ENCODE peak calls at places on chromosomes 1 and 21, in four cellular contexts. C is HepG2, O is K562, V is GM12878. J is an unnamed sample.

GRCh38 chr1:184836081-184836480 is 81.4 kb upstream of the EDEM3 start:
- DNase-seq in C (no peak), O (no peak), V (no peak), J (no peak)

GRCh38 chr1:165533254-165533653 is 10.5 kb upstream of the LRRC52 start:
- DNase-seq in C (no peak), O (no peak), V (no peak), J (no peak)

GRCh38 chr1:59316497-59317128 is 19.7 kb downstream of the FGGY start:
- DNase-seq in C (no peak), O (no peak), V (peak; percentile 39), J (no peak)

GRCh38 chr1:170247751-170248521 is 102.2 kb downstream of the NTMT2 start:
- DNase-seq in C (no peak), O (no peak), V (peak; percentile 31), J (no peak)

GRCh38 chr21:32135401-32136363 is 143.2 kb downstream of the MIS18A start:
- DNase-seq in C (no peak), O (no peak), V (peak; percentile 61), J (no peak)

GRCh38 chr1:228097333-228098081 is 5.6 kb downstream of the C1orf35 start:
- DNase-seq in C (no peak), O (no peak), V (no peak), J (peak; percentile 1)

GRCh38 chr1:152035406-152036315 is 1.1 kb downstream of the S100A11 start:
- DNase-seq in C (no peak), O (peak; percentile 33), V (no peak), J (peak; percentile 42)

GRCh38 chr1:63817152-63817667 is 43.4 kb downstream of the ROR1 start:
- DNase-seq in C (no peak), O (no peak), V (no peak), J (no peak)

GRCh38 chr1:168106274-168106673 is 30.5 kb downstream of the GPR161 start:
- DNase-seq in C (peak; percentile 74), O (no peak), V (no peak), J (no peak)

GRCh38 chr1:39955547-39956539 is 898 bp downstream of the MFSD2A start:
- DNase-seq in C (no peak), O (no peak), V (peak; percentile 33), J (peak; percentile 45)

GRCh38 chr1:89863165-89863835 is 42.5 kb downstream of the LRRC8D start:
- DNase-seq in C (no peak), O (no peak), V (no peak), J (no peak)

GRCh38 chr1:170410391-170411146 is 121.4 kb upstream of the GORAB start:
- DNase-seq in C (no peak), O (no peak), V (no peak), J (no peak)

GRCh38 chr21:26506951-26507350 is 66.1 kb downstream of the CYYR1 start:
- DNase-seq in C (no peak), O (no peak), V (no peak), J (no peak)

GRCh38 chr1:209038735-209039134 is 544.8 kb upstream of the CAMK1G start:
- DNase-seq in C (no peak), O (no peak), V (no peak), J (no peak)

GRCh38 chr1:234953655-234954420 is 174.8 kb downstream of the TOMM20 start:
- DNase-seq in C (no peak), O (no peak), V (no peak), J (no peak)

GRCh38 chr1:198929961-198930599 is 291.2 kb downstream of the PTPRC start:
- DNase-seq in C (no peak), O (no peak), V (peak; percentile 45), J (no peak)

GRCh38 chr21:34365794-34366193 is 2.0 kb downstream of the KCNE2 start:
- DNase-seq in C (peak; percentile 17), O (no peak), V (no peak), J (no peak)

GRCh38 chr1:224739997-224740687 is 124.0 kb downstream of the CNIH3 start:
- DNase-seq in C (no peak), O (no peak), V (peak; percentile 90), J (no peak)

GRCh38 chr1:224745388-224745787 is 129.3 kb downstream of the CNIH3 start:
- DNase-seq in C (no peak), O (no peak), V (no peak), J (no peak)

GRCh38 chr1:224744521-224744920 is 128.4 kb downstream of the CNIH3 start:
- DNase-seq in C (no peak), O (no peak), V (no peak), J (no peak)

GRCh38 chr1:224747578-224747977 is 131.5 kb downstream of the CNIH3 start:
- DNase-seq in C (no peak), O (no peak), V (no peak), J (no peak)

DNA sequence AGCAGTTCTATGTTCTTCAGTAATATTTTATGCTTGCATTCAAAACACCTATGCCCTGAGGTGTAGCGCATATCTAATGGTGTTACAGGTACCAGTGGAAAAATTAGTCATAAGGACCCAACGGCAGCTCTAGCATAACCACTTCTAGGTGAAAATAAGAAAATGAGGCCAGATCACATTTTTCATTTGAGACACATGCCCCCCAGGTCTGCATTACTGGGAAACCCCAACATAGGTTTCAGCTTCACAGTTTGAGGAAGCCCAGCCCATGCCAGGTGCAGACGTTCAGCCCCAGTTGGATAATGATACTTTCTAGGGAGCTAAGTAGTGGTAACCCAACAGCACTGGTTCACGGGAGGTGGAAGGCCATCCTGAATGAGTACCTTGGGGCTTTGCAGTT is 129.8 kb downstream of the CNIH3 start:
- DNase-seq in C (no peak), O (no peak), V (peak; percentile 56), J (no peak)
- TF ChIP-seq FOXK2 in C (no peak), O (no peak), V (no peak), J (no peak)

GRCh38 chr1:21631944-21632887 is 36.9 kb downstream of the RAP1GAP start:
- DNase-seq in C (peak; percentile 52), O (peak; percentile 92), V (no peak), J (no peak)
- TF ChIP-seq FOXM1 in C (no peak), O (peak; percentile 90), V (no peak), J (no peak)

DNA sequence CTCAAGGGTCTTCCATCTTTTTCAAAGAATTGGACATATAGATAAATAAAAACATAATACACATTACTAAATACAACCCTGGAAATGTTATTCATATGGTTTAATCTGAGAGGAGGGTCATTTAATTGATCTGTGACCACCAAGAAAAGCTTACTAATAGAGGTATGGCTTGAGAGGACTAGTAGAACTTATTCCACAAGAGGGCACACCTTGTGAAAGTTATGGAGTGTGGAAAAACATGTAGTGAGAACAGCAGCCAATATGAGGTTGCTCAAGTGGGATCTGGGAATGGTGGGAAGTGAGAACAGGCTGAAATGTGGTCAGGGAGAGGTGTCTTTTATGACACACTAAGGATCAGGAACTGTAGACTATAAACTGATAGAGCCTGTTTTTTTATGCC is 973.5 kb upstream of the B3GALT2 start:
- DNase-seq in C (no peak), O (no peak), V (no peak), J (peak; percentile 10)
- TF ChIP-seq FOXK2 in C (no peak), O (no peak), V (no peak), J (no peak)

GRCh38 chr1:15684468-15685283 is 556 bp downstream of the PLEKHM2 start:
- DNase-seq in C (no peak), O (peak; percentile 89), V (no peak), J (peak; percentile 65)

GRCh38 chr1:15682886-15683410 is 1.2 kb upstream of the PLEKHM2 start:
- DNase-seq in C (no peak), O (no peak), V (no peak), J (no peak)

GRCh38 chr1:15685820-15686219 is 1.7 kb downstream of the PLEKHM2 start:
- DNase-seq in C (no peak), O (no peak), V (no peak), J (no peak)

GRCh38 chr1:15683411-15684039 is 595 bp upstream of the PLEKHM2 start:
- DNase-seq in C (no peak), O (no peak), V (no peak), J (no peak)

GRCh38 chr1:15684042-15684461 is at the start of gene PLEKHM2:
- DNase-seq in C (no peak), O (peak; percentile 88), V (no peak), J (peak; percentile 73)
- TF ChIP-seq FOXM1 in C (no peak), O (no peak), V (no peak), J (no peak)

GRCh38 chr1:12065872-12066271 is 2.8 kb downstream of the TNFRSF8 start:
- DNase-seq in C (no peak), O (no peak), V (no peak), J (no peak)

GRCh38 chr1:12069616-12070244 is 6.6 kb downstream of the TNFRSF8 start:
- DNase-seq in C (no peak), O (no peak), V (no peak), J (no peak)

GRCh38 chr1:12071892-12072291 is 8.8 kb downstream of the TNFRSF8 start:
- DNase-seq in C (no peak), O (no peak), V (no peak), J (no peak)

GRCh38 chr1:12064073-12064969 is 1.2 kb downstream of the TNFRSF8 start:
- DNase-seq in C (no peak), O (no peak), V (no peak), J (no peak)

DNA sequence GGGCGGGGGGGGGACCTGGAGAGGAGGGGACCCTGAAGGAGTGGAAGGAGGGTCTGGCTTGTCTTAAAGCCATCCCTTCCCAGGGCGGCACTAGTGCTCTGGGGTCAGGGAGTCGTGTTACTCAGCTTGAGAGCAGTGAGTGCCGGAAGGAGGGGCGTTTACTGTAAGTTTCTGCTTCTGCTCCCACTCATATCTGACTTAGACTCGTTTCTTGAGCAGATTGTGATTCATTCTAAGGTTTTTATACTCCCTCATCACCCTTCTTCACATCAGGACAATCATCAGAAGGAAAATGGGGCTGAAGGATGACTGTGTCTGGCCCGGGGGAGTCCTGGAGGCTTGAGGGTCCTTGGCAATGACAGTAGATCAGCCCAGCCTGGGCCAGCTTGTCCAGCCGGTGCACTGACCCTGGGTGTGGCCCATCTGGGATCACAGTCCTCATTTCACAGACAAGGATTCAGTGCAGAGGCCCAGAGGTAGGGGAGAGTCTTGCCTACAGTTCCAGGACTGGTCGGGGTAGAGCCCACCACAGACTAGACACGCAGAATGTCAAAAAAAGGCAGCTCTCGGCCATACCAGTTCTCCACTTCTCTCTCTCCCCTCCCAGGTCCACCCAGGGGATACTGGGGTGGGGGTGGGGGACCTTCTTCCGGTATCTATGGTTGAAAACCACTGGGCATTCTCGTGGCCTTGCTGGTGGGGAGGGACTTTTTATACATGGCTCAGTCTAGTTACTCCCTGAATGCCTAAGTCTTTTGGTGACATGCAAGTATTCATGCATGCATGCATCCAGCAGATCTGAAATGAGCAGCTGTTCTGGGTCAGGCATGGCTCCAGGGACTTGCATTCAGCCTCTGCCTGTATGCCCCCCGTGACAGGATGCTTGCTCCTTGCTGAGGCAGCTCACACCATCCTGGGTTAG is 5.1 kb downstream of the TNFRSF8 start:
- DNase-seq in C (no peak), O (peak; percentile 54), V (peak; percentile 91), J (no peak)
- TF ChIP-seq FOXK2 in C (no peak), O (no peak), V (no peak), J (no peak)

GRCh38 chr1:12617901-12618660 is at the start of gene DHRS3:
- DNase-seq in C (peak; percentile 83), O (peak; percentile 90), V (no peak), J (peak; percentile 81)
- TF ChIP-seq FOXM1 in C (no peak), O (no peak), V (no peak), J (no peak)

DNA sequence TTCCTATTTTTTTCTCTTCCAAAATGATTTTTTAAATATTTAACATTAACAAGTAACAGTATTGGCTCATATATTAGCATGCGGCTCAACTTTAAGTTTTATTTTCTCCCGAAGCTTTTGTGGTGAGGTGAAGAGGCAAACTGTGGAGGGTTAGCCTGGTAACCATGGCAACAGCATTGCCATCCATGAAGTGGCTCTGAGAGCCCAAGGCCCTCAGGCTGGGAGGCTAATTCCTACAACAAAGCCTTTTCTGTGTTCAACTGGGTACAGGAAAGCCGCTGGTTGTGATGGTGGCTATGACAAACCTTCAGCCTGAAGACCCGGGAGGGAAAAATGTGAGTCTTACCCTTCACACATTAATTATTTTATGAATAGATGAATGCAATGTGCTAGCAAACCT is 56.6 kb upstream of the B3GALT5 start:
- DNase-seq in C (no peak), O (no peak), V (no peak), J (no peak)
- TF ChIP-seq FOXK2 in C (no peak), O (no peak), V (no peak), J (no peak)